ENCODE peak calls at places on chromosomes 13 and 19, in ten cellular contexts. T is neural progenitor cell; R is stimulated activated naive B cell treated with anti-CD40 and anti-IgM and Interleukin-4, amounts not matched to agents 10 μg/mL and 1 μg/mL and 100 μg/mL, for 72 hours; G is HT-29; O is AG04450; F is foreskin fibroblast; L is GM12865; E is neuronal stem cell; Z is psoas muscle; A is fibroblast of the aortic adventitia. D is an unnamed sample.

GRCh38 chr19:41930926-41931592 is 2.8 kb upstream of the ERFL start:
- DNase-seq in T (peak; percentile 51), R (no peak), G (no peak), O (no peak), F (no peak), L (peak; percentile 46), E (no peak), Z (no peak), A (no peak), D (no peak)

GRCh38 chr13:70964124-70964523 is 855.9 kb upstream of the KLHL1 start:
- DNase-seq in T (peak; percentile 33), R (no peak), G (peak; percentile 17), O (no peak), F (no peak), L (peak; percentile 6), E (no peak), Z (no peak), A (no peak), D (no peak)

GRCh38 chr13:114146629-114147028 is 14.2 kb upstream of the RASA3 start:
- DNase-seq in T (peak; percentile 51), R (peak; percentile 58), G (peak; percentile 12), O (no peak), F (no peak), L (peak; percentile 63), E (no peak), Z (no peak), A (no peak), D (no peak)

GRCh38 chr19:45455707-45456499 is 11.9 kb upstream of the FOSB start:
- DNase-seq in T (peak; percentile 71), R (peak; percentile 72), G (peak; percentile 99), O (peak; percentile 97), F (peak; percentile 100), L (peak; percentile 67), E (no peak), Z (peak; percentile 94), A (peak; percentile 99), D (no peak)

GRCh38 chr13:71339736-71340135 is 527.3 kb downstream of the DACH1 start:
- DNase-seq in T (no peak), R (no peak), G (no peak), O (no peak), F (no peak), L (no peak), E (no peak), Z (no peak), A (no peak), D (no peak)

GRCh38 chr13:19184176-19184575 is 2.6 kb upstream of the TUBA3C start:
- DNase-seq in T (no peak), R (no peak), G (no peak), O (no peak), F (no peak), L (no peak), E (no peak), Z (no peak), A (no peak), D (no peak)

GRCh38 chr13:40624338-40624737 is 42.1 kb downstream of the FOXO1 start:
- DNase-seq in T (no peak), R (no peak), G (no peak), O (no peak), F (peak; percentile 55), L (no peak), E (no peak), Z (peak; percentile 37), A (peak; percentile 46), D (no peak)

GRCh38 chr19:46373573-46374359 is 26.9 kb downstream of the PPP5C start:
- DNase-seq in T (peak; percentile 70), R (no peak), G (peak; percentile 100), O (no peak), F (peak; percentile 78), L (no peak), E (peak; percentile 20), Z (peak; percentile 69), A (peak; percentile 28), D (peak; percentile 71)

GRCh38 chr19:35991731-35992450 is 3.1 kb upstream of the SDHAF1 start:
- DNase-seq in T (no peak), R (no peak), G (no peak), O (no peak), F (no peak), L (no peak), E (no peak), Z (no peak), A (peak; percentile 38), D (no peak)

GRCh38 chr19:7522923-7523667 is 671 bp downstream of the MCOLN1 start:
- DNase-seq in T (peak; percentile 42), R (no peak), G (no peak), O (no peak), F (peak; percentile 60), L (no peak), E (no peak), Z (no peak), A (peak; percentile 36), D (no peak)

GRCh38 chr19:9309974-9310446 is 372 bp upstream of the ZNF699 start:
- DNase-seq in T (peak; percentile 98), R (no peak), G (peak; percentile 92), O (no peak), F (peak; percentile 95), L (no peak), E (no peak), Z (peak; percentile 88), A (peak; percentile 92), D (peak; percentile 94)

GRCh38 chr19:800360-801029 is 3.2 kb downstream of the PTBP1 start:
- DNase-seq in T (no peak), R (no peak), G (peak; percentile 67), O (no peak), F (peak; percentile 33), L (no peak), E (no peak), Z (peak; percentile 25), A (peak; percentile 61), D (no peak)

GRCh38 chr19:1644070-1644469 is 8.3 kb downstream of the TCF3 start:
- DNase-seq in T (no peak), R (no peak), G (no peak), O (no peak), F (no peak), L (no peak), E (no peak), Z (no peak), A (no peak), D (no peak)

GRCh38 chr13:113907637-113908617 is 44.1 kb upstream of the GAS6 start:
- DNase-seq in T (no peak), R (no peak), G (no peak), O (peak; percentile 94), F (peak; percentile 44), L (no peak), E (no peak), Z (no peak), A (peak; percentile 82), D (no peak)

GRCh38 chr13:41648314-41648935 is 191.1 kb downstream of the RGCC start:
- DNase-seq in T (no peak), R (no peak), G (peak; percentile 89), O (peak; percentile 21), F (peak; percentile 68), L (no peak), E (no peak), Z (no peak), A (peak; percentile 19), D (no peak)

GRCh38 chr19:10499550-10500246 is 3.5 kb downstream of the KEAP1 start:
- DNase-seq in T (no peak), R (no peak), G (no peak), O (no peak), F (no peak), L (no peak), E (no peak), Z (no peak), A (no peak), D (no peak)

GRCh38 chr13:95643471-95643813 is 1.1 kb downstream of the DZIP1 start:
- DNase-seq in T (peak; percentile 53), R (no peak), G (no peak), O (no peak), F (no peak), L (no peak), E (peak; percentile 18), Z (no peak), A (peak; percentile 46), D (peak; percentile 41)

GRCh38 chr19:15285896-15286591 is 46.3 kb downstream of the BRD4 start:
- DNase-seq in T (peak; percentile 32), R (peak; percentile 56), G (no peak), O (no peak), F (no peak), L (peak; percentile 85), E (no peak), Z (no peak), A (no peak), D (no peak)

GRCh38 chr19:40633207-40633606 is 32.0 kb downstream of the LTBP4 start:
- DNase-seq in T (no peak), R (no peak), G (no peak), O (peak; percentile 37), F (peak; percentile 80), L (no peak), E (no peak), Z (no peak), A (peak; percentile 26), D (no peak)

GRCh38 chr13:32205426-32206096 is 109.6 kb downstream of the ZAR1L start:
- DNase-seq in T (no peak), R (no peak), G (peak; percentile 47), O (peak; percentile 42), F (no peak), L (no peak), E (no peak), Z (no peak), A (peak; percentile 53), D (no peak)

GRCh38 chr13:65054277-65054676 is 2175.9 kb downstream of the PCDH9 start:
- DNase-seq in T (no peak), R (no peak), G (no peak), O (no peak), F (no peak), L (no peak), E (no peak), Z (no peak), A (no peak), D (no peak)

GRCh38 chr13:45627656-45628055 is 12.1 kb upstream of the ERICH6B start:
- DNase-seq in T (no peak), R (no peak), G (no peak), O (no peak), F (no peak), L (no peak), E (no peak), Z (no peak), A (no peak), D (no peak)

GRCh38 chr19:47190167-47190727 is 40.8 kb downstream of the BBC3 start:
- DNase-seq in T (no peak), R (no peak), G (peak; percentile 98), O (no peak), F (peak; percentile 80), L (no peak), E (no peak), Z (peak; percentile 46), A (peak; percentile 81), D (peak; percentile 21)

D was measured in cerebellum.